ENCODE peak calls at places on chromosomes 16 and 17, in six cellular contexts. Q is sigmoid colon, Y is GM12891, C is breast epithelium, X is transverse colon, M is K562. V is an unnamed sample.

GRCh38 chr16:84423416-84423837 is 55.1 kb downstream of the ATP2C2 start:
- DNase-seq in Q (no peak), Y (no peak), C (no peak), X (no peak), M (peak), V (no peak)

GRCh38 chr17:19769946-19770652 is 22.0 kb upstream of the ALDH3A1 start:
- DNase-seq in Q (no peak), Y (no peak), C (no peak), X (no peak), M (no peak), V (no peak)

GRCh38 chr16:60922920-60923319 is 1113.3 kb downstream of the CDH8 start:
- DNase-seq in Q (no peak), Y (no peak), C (no peak), X (no peak), M (no peak), V (no peak)

GRCh38 chr17:30905742-30906100 is 317 bp downstream of the TEFM start:
- DNase-seq in Q (no peak), Y (no peak), C (no peak), X (peak), M (peak), V (no peak)

GRCh38 chr17:1713160-1713877 is 3.1 kb upstream of the TLCD2 start:
- DNase-seq in Q (no peak), Y (no peak), C (no peak), X (no peak), M (peak), V (no peak)

GRCh38 chr17:77446959-77447634 is 306.3 kb downstream of the SEC14L1 start:
- DNase-seq in Q (no peak), Y (no peak), C (no peak), X (no peak), M (no peak), V (no peak)

GRCh38 chr17:13086142-13086769 is 68.4 kb upstream of the ELAC2 start:
- DNase-seq in Q (no peak), Y (no peak), C (no peak), X (no peak), M (no peak), V (no peak)

GRCh38 chr17:18361837-18362380 is 1.4 kb downstream of the SHMT1 start:
- DNase-seq in Q (no peak), Y (no peak), C (no peak), X (no peak), M (no peak), V (no peak)

GRCh38 chr17:17494499-17495447 is 1.4 kb downstream of the RASD1 start:
- DNase-seq in Q (peak), Y (no peak), C (peak), X (peak), M (no peak), V (peak)

GRCh38 chr16:2497116-2497630 is 16.6 kb upstream of the ATP6V0C start:
- DNase-seq in Q (no peak), Y (no peak), C (no peak), X (no peak), M (peak), V (no peak)

GRCh38 chr17:78414178-78415162 is 36.0 kb downstream of the PGS1 start:
- DNase-seq in Q (no peak), Y (no peak), C (no peak), X (no peak), M (no peak), V (no peak)

GRCh38 chr17:45184144-45184543 is 22.5 kb downstream of the HEXIM2 start:
- DNase-seq in Q (no peak), Y (no peak), C (no peak), X (no peak), M (no peak), V (no peak)

GRCh38 chr17:2018716-2019490 is 6.2 kb downstream of the RTN4RL1 start:
- DNase-seq in Q (no peak), Y (no peak), C (no peak), X (no peak), M (no peak), V (no peak)

GRCh38 chr16:85386467-85387170 is 226.5 kb upstream of the GSE1 start:
- DNase-seq in Q (peak), Y (no peak), C (no peak), X (no peak), M (no peak), V (no peak)

GRCh38 chr16:46859719-46860152 is 24.4 kb upstream of the GPT2 start:
- DNase-seq in Q (no peak), Y (no peak), C (no peak), X (peak), M (no peak), V (no peak)

GRCh38 chr16:9407206-9407758 is 315.8 kb downstream of the HAPSTR1 start:
- DNase-seq in Q (no peak), Y (no peak), C (no peak), X (no peak), M (no peak), V (no peak)

GRCh38 chr16:57925310-57925709 is 45.6 kb downstream of the CNGB1 start:
- DNase-seq in Q (no peak), Y (no peak), C (no peak), X (no peak), M (no peak), V (no peak)

GRCh38 chr16:20308801-20309590 is 18.3 kb downstream of the GP2 start:
- DNase-seq in Q (no peak), Y (no peak), C (no peak), X (no peak), M (no peak), V (no peak)

GRCh38 chr17:75130632-75131277 is 787 bp downstream of the NT5C start:
- DNase-seq in Q (peak), Y (peak), C (no peak), X (peak), M (peak), V (peak)

GRCh38 chr17:1931759-1932579 is 93.2 kb downstream of the RTN4RL1 start:
- DNase-seq in Q (peak), Y (no peak), C (peak), X (peak), M (no peak), V (no peak)

DNA sequence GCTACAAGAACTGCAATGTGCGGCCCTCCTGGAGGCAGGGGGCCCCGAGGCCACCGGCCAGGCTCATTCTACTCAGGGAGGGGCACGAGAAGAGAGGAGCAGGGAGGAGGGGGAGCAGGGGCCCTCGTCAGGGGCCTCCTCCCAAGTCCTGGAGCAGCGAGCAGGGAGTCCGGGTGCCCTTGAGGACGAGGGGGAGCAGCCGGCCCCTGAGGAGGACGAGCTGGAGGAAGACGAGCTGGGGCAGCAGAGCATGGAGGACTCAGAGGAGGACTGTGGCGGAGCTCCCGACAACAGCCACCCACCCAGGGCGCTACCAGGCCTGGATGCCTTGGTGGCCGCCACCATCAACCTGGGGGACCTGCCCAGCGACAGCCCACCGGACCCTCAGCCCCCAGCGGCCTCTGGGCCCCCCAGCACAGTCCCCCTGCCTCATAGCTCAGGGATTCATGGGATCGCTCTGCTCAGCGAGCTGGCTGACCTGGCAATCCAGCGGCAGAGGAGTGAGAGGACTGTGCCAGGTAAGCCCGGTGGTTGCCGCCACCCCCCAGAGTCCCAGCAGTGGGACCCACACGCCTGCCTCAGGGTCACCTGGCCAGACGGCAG is 52.2 kb downstream of the BAHCC1 start:
- DNase-seq in Q (no peak), Y (no peak), C (no peak), X (no peak), M (no peak), V (no peak)
- TF ChIP-seq POLR2AphosphoS5 in Q (no peak), Y (no peak), C (no peak), X (no peak), M (no peak), V (no peak)

GRCh38 chr17:5826384-5826783 is 242.1 kb upstream of the NLRP1 start:
- DNase-seq in Q (no peak), Y (no peak), C (no peak), X (no peak), M (no peak), V (no peak)

GRCh38 chr17:5823219-5823618 is 238.9 kb upstream of the NLRP1 start:
- DNase-seq in Q (no peak), Y (no peak), C (no peak), X (no peak), M (no peak), V (no peak)

GRCh38 chr17:5822281-5823060 is 238.2 kb upstream of the NLRP1 start:
- DNase-seq in Q (no peak), Y (no peak), C (no peak), X (no peak), M (no peak), V (no peak)

GRCh38 chr17:5821813-5822212 is 237.5 kb upstream of the NLRP1 start:
- DNase-seq in Q (no peak), Y (no peak), C (no peak), X (no peak), M (no peak), V (no peak)

GRCh38 chr17:5825717-5826330 is 241.5 kb upstream of the NLRP1 start:
- DNase-seq in Q (no peak), Y (no peak), C (no peak), X (no peak), M (no peak), V (no peak)
- TF ChIP-seq POLR2AphosphoS5 in Q (no peak), Y (no peak), C (no peak), X (no peak), M (no peak), V (no peak)

DNA sequence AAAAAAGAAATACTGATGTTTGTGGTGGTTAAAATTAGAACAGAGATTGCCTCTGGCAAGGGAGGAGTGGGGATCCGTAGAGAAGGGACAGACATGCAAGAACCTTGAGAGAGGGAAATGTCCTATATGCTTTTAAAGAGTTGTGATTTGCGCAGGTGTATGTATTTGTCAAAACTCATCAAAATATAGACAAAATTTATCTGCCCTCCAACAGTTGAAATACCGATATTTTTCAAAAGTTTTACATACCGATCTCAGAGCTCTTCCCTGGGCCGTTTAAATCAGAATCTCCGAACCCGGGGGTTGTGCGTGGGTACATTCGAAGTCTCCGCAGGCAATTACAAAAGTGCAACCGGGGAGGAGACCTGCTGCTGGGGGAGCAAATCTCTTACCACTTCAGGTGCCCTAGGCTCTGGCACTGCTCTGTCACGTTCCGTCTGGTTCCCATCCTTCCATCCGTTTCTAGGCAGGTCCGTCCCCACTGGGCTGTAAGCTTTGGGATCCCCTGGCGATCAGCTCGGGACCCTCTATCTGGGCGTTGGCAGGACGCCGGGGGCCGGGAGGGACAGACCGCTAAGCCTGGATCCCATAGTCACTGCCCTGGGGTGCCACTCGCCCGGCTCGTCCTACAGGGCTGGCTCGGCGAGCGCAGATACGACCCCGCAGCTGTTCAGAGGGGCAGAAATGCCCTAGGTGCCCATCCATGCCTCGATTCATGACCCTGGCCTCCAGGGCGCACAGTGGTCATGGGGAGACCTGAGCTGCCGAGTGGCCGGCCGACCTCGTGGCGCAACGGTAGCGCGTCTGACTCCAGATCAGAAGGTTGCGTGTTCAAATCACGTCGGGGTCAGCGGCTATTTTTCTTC is 4.2 kb downstream of the BORCS6 start:
- DNase-seq in Q (peak), Y (no peak), C (peak), X (peak), M (peak), V (peak)
- TF ChIP-seq POLR2AphosphoS5 in Q (peak), Y (no peak), C (peak), X (peak), M (no peak), V (peak)

GRCh38 chr17:6098466-6099180 is 28.4 kb downstream of the WSCD1 start:
- DNase-seq in Q (peak), Y (no peak), C (peak), X (no peak), M (no peak), V (no peak)
- TF ChIP-seq POLR2AphosphoS5 in Q (no peak), Y (no peak), C (no peak), X (no peak), M (no peak), V (no peak)

DNA sequence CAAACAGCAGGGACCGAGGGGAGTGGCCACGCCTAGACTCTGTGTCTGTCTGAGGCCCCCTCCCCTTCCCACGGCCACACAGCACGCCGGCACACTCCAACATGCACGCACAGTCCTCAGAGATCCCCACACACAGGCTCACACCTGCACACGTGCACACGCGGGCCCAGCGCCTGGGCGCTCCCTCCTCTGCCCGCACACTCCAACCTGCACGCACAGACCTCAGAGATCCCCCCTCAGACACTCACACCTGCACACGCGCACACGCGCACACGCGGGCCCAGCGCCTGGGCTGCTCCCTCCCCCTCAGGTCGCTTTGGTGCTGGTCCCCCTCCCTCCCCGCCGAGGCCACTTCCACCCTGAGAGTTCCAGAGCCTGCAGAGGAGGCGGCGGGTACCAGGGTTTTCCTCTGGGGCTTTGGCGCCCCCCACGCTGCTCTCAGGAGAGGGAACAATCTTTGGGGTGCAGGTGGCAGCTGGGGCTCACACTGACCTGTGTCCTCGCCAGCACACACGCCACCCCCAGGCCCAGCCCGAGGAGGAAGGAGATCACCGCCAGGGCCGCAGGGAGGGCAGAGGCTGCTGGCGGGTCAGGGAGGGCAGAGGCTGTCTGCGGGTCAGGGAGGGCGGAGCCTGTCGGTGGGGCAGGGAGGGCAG is 1.6 kb downstream of the CD7 start:
- DNase-seq in Q (no peak), Y (no peak), C (no peak), X (no peak), M (no peak), V (no peak)
- TF ChIP-seq POLR2AphosphoS5 in Q (no peak), Y (no peak), C (no peak), X (no peak), M (no peak), V (no peak)

V was measured in suprapubic skin.